ENCODE peak calls at places on chromosome 6, in eight cellular contexts. C, U, A, J, M, G, P and B are unnamed samples.

GRCh38 chr6:132715204-132715603 is 1.3 kb upstream of the VNN1 start:
- DNase-seq in G (no peak), C (peak), M (peak), J (peak), P (no peak), U (no peak), A (peak), B (no peak)

GRCh38 chr6:42021847-42022754 is 28.2 kb upstream of the TAF8 start:
- DNase-seq in J (no peak), G (no peak), A (no peak), P (no peak), U (no peak), M (no peak), C (no peak), B (no peak)

GRCh38 chr6:35487653-35488516 is 9.0 kb downstream of the TEAD3 start:
- DNase-seq in U (no peak), A (peak), C (no peak), M (peak), G (peak), P (no peak), J (no peak), B (no peak)

GRCh38 chr6:156718647-156719394 is 58.4 kb upstream of the ARID1B start:
- DNase-seq in U (no peak), J (peak), P (no peak), C (no peak), G (peak), M (peak), A (peak), B (peak)

GRCh38 chr6:16436550-16436949 is 198.2 kb downstream of the GMPR start:
- DNase-seq in C (no peak), A (no peak), P (no peak), G (no peak), U (no peak), J (no peak), M (no peak), B (no peak)

GRCh38 chr6:128806274-128806673 is 76.7 kb upstream of the LAMA2 start:
- DNase-seq in M (peak), C (peak), J (no peak), G (peak), U (no peak), A (peak), P (peak), B (peak)

GRCh38 chr6:149150999-149151398 is 166.5 kb upstream of the TAB2 start:
- DNase-seq in G (no peak), P (no peak), A (peak), U (no peak), M (no peak), J (no peak), C (no peak), B (no peak)

GRCh38 chr6:158487495-158487894 is 72.4 kb upstream of the TMEM181 start:
- DNase-seq in C (peak), G (no peak), U (no peak), J (no peak), M (no peak), P (no peak), A (peak), B (no peak)

GRCh38 chr6:139124887-139125672 is 9.8 kb upstream of the HECA start:
- DNase-seq in M (peak), A (peak), C (peak), P (peak), G (peak), J (peak), U (peak), B (no peak)

GRCh38 chr6:44192428-44193041 is 24.2 kb upstream of the MYMX start:
- DNase-seq in M (peak), P (no peak), A (no peak), C (no peak), J (peak), G (no peak), U (no peak), B (no peak)

GRCh38 chr6:144397141-144397540 is 112.0 kb downstream of the UTRN start:
- DNase-seq in P (no peak), U (no peak), A (no peak), G (no peak), M (no peak), J (no peak), C (no peak), B (no peak)

DNA sequence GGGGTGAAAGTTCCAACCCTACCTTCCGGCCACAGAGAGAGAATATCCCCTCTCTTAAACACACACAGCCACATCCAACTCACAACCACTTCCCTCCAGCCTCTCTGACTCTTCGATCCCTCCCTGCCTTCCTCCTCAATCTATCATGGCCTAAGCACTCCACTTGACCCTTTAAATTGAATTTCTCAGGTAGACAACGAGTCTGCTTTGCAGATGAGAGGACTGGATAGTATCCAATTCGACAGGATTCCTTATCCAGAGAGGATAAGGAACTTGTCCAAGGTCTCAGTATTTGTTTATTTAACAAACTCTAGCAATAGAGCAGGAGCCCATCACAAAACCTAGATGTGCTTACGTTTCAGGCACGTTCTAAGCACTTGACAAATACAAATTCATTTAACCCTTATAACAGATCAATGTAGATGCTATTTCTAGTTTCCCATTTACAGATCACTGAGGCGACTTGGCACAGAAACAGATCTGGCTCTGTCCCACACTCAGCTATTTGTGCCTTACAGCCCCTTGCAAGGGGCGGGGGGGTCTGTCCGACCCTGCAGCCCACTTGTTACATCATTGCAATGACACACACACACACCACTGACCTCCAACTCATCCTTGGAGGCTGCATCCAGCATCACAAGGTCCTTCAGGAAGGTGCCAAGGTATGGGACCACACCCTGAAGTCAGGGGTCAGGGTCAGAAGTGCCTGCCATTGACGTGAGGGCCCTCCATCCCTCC is 4.5 kb downstream of the RGL2 start:
- DNase-seq in P (no peak), G (no peak), C (no peak), M (no peak), J (peak), A (no peak), U (no peak), B (no peak)
- H3K4me3 ChIP-seq in P (no peak), G (no peak), C (no peak), M (no peak), J (no peak), A (no peak), U (no peak), B (no peak)

GRCh38 chr6:53752440-53752839 is 42.4 kb upstream of the LRRC1 start:
- DNase-seq in J (no peak), U (no peak), P (no peak), A (no peak), M (no peak), G (no peak), C (no peak), B (no peak)
- H3K4me3 ChIP-seq in J (no peak), U (no peak), P (no peak), A (no peak), M (no peak), G (no peak), C (no peak), B (no peak)

GRCh38 chr6:163548624-163549023 is 134.1 kb downstream of the QKI start:
- DNase-seq in U (no peak), G (no peak), J (no peak), C (no peak), P (no peak), M (no peak), A (no peak), B (no peak)

GRCh38 chr6:163547287-163547686 is 132.8 kb downstream of the QKI start:
- DNase-seq in G (no peak), A (no peak), U (no peak), C (no peak), J (no peak), P (no peak), M (no peak), B (no peak)

GRCh38 chr6:163538331-163538730 is 123.8 kb downstream of the QKI start:
- DNase-seq in G (no peak), A (no peak), U (no peak), P (no peak), C (no peak), J (no peak), M (no peak), B (no peak)

GRCh38 chr6:163539101-163539762 is 124.7 kb downstream of the QKI start:
- DNase-seq in M (no peak), G (no peak), J (no peak), C (no peak), U (no peak), P (no peak), A (no peak), B (no peak)

GRCh38 chr6:163543311-163543710 is 128.8 kb downstream of the QKI start:
- DNase-seq in U (no peak), C (no peak), G (no peak), J (no peak), P (no peak), M (no peak), A (no peak), B (no peak)
- H3K4me3 ChIP-seq in U (no peak), C (no peak), G (no peak), J (no peak), P (no peak), M (no peak), A (no peak), B (no peak)

GRCh38 chr6:140462495-140463311 is 1088.3 kb upstream of the CITED2 start:
- DNase-seq in G (no peak), P (no peak), U (no peak), C (peak), J (no peak), M (peak), A (peak), B (no peak)
- H3K4me3 ChIP-seq in G (no peak), P (no peak), U (no peak), C (no peak), J (no peak), M (no peak), A (peak), B (no peak)

DNA sequence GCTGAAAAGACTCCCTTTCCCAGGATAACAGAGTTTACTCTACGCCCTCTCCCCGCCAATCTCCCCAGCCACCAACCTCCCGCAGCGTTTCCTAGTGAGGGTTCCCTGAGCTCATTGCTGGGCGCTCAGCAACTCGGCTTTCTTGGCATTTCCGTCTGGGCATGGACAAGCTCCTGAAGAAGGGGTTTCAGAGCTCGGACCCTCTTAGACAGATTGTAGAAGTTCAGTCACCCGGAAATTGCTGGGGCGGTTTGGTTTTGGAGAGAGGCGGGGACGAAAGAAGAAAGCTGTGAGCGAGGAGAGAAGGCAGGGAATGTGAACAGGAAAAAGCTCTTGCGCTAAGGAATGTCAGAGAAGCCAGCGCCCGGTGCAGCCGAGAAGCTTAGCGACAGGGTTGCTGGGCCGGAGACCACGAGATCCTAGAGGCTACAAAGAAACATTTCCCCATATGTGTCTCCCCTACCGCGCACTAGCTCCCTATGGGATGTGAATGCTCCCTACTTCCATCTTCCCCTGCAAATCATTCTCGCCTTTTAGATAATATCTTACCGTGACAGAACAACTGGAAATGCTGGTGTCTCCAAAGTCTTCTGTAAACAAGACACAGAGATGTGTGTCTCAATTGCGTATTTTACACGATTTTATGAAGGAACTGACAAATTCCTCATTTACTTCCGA is 15.8 kb downstream of the POM121L2 start:
- DNase-seq in C (peak), A (peak), G (no peak), M (peak), P (no peak), U (no peak), J (no peak), B (no peak)
- H3K4me3 ChIP-seq in C (peak), A (peak), G (no peak), M (peak), P (peak), U (no peak), J (no peak), B (no peak)

DNA sequence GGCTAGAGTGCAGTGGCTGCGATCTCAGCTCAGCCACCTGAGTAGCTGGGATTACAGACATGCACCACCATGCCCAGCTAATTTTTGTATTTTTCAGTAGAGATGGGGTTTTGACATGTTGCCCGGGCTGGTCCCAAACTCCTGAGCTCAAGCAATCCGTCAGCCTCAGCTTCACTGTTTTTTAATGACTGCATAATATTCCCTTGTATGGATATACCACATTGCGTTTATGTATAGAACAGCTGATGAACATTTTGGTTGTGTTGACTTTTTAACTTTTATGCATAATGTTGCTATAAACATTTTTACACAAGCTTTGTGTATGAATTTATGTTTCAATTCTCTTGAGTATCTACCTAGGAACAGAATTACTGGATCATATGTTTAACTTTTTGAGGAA is 4.3 kb upstream of the RFX6 start:
- DNase-seq in C (no peak), P (no peak), J (no peak), G (no peak), U (no peak), A (no peak), M (no peak), B (no peak)
- H3K4me3 ChIP-seq in C (no peak), P (no peak), J (no peak), G (no peak), U (no peak), A (no peak), M (no peak), B (no peak)

DNA sequence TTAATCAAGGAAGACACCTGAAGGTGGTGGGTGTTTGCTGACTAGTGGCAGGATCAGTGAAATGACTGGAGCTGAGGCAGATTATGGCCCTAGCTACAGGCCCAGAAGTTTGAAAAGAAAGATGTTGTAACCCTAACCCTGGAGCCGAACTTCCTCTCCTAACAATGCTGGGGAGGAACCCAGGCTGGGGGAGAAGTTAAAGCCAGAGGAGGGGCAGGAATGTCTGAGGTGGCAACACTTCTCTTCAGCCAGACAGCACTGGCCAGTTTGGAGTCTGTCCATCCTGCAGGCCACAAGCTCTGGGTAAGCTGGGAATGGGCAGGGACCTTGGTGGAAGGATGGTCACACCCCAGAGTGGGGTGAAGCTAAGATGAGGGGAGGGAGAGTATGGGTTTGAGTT is at the start of gene LST1:
- DNase-seq in G (no peak), U (no peak), P (no peak), A (no peak), M (no peak), J (no peak), C (no peak), B (no peak)
- H3K4me3 ChIP-seq in G (no peak), U (no peak), P (peak), A (no peak), M (no peak), J (no peak), C (no peak), B (no peak)

GRCh38 chr6:168532070-168532469 is 91.1 kb downstream of the SMOC2 start:
- DNase-seq in P (no peak), A (no peak), J (no peak), M (no peak), C (no peak), G (no peak), U (no peak), B (peak)

GRCh38 chr6:168534265-168534664 is 93.3 kb downstream of the SMOC2 start:
- DNase-seq in C (no peak), G (no peak), J (no peak), M (no peak), P (no peak), U (peak), A (no peak), B (peak)

GRCh38 chr6:168530653-168531071 is 89.7 kb downstream of the SMOC2 start:
- DNase-seq in J (no peak), M (no peak), U (no peak), G (no peak), C (no peak), A (no peak), P (no peak), B (no peak)

GRCh38 chr6:168535711-168536110 is 94.7 kb downstream of the SMOC2 start:
- DNase-seq in U (no peak), P (no peak), C (no peak), A (no peak), J (no peak), G (no peak), M (no peak), B (no peak)

DNA sequence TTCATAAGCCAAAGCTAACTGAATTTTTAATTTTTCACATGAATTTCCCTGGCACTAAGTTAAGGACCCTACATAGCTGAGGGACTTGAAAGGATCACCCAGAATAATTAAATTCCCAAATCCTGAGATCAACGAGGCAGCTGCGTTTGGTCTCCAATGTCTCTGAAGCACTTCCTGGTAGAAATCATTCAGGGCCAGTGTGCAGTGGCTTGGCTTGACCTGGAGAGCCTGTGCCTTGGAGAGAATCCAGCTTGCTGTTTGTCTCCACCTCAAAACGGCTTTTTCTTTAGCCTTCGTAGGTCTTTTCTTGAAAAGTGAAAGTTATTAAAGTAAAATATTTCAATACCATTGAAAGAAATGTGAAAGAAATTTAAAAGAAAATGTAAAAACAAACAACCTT is 92.4 kb downstream of the SMOC2 start:
- DNase-seq in P (no peak), C (no peak), A (no peak), U (no peak), J (no peak), G (no peak), M (no peak), B (peak)
- H3K4me3 ChIP-seq in P (no peak), C (no peak), A (no peak), U (no peak), J (no peak), G (no peak), M (no peak), B (no peak)

DNA sequence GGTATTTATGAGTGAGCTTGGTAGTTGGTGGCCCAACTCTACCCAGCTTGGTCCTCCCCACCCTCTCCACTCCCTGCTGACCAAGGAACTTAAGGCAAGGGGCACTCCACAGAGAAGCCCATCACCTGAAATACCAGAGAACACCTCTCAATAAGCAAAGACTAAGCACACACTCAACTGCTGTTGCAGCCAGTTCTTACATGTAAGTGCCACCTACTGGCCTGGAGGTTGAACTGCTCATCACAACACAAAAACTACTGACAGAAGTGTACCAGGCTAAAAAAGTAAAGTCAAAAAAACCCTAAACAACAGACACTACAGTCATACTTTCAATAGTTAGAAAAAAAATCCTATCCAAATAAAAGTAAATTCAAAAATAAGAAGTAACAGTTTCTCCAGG is 146.2 kb downstream of the FAM83B start:
- DNase-seq in J (no peak), G (no peak), M (peak), P (no peak), C (no peak), U (no peak), A (peak), B (no peak)
- H3K4me3 ChIP-seq in J (no peak), G (no peak), M (no peak), P (no peak), C (no peak), U (no peak), A (no peak), B (no peak)